ENCODE peak calls at places on chromosomes 6 and 20, in four cellular contexts. Z is K562, J is GM12878, Q is HepG2. A is an unnamed sample.

GRCh38 chr6:3351837-3352524 is 93.2 kb downstream of the PSMG4 start:
- DNase-seq in Q (no peak), J (no peak), Z (no peak), A (no peak)

GRCh38 chr20:60242836-60243520 is 284.8 kb downstream of the CDH26 start:
- DNase-seq in J (no peak), Q (no peak), Z (no peak), A (no peak)

GRCh38 chr20:8151371-8151770 is 19.3 kb downstream of the PLCB1 start:
- DNase-seq in Q (no peak), J (no peak), Z (no peak), A (no peak)

GRCh38 chr20:47859255-47859654 is 74.0 kb upstream of the SULF2 start:
- DNase-seq in Z (no peak), J (no peak), Q (no peak), A (no peak)

GRCh38 chr6:44667668-44668390 is 280.3 kb downstream of the CDC5L start:
- DNase-seq in J (no peak), Z (peak), Q (peak), A (peak)

GRCh38 chr6:12767016-12767415 is 50.4 kb downstream of the PHACTR1 start:
- DNase-seq in Q (no peak), J (no peak), Z (no peak), A (no peak)

GRCh38 chr6:3516094-3516493 is 59.2 kb upstream of the SLC22A23 start:
- DNase-seq in Z (no peak), J (no peak), Q (no peak), A (no peak)

GRCh38 chr6:16885411-16886160 is 124.3 kb upstream of the ATXN1 start:
- DNase-seq in J (no peak), Z (no peak), Q (no peak), A (no peak)

GRCh38 chr6:68313911-68314310 is 321.2 kb upstream of the ADGRB3 start:
- DNase-seq in Q (no peak), Z (no peak), J (no peak), A (no peak)

GRCh38 chr20:34581341-34582189 is 23.0 kb downstream of the MAP1LC3A start:
- DNase-seq in J (peak), Q (no peak), Z (no peak), A (no peak)

GRCh38 chr6:153092082-153093013 is 38.7 kb downstream of the RGS17 start:
- DNase-seq in J (peak), Q (no peak), Z (no peak), A (no peak)

GRCh38 chr6:15280023-15280422 is 34.2 kb downstream of the JARID2 start:
- DNase-seq in Z (no peak), J (no peak), Q (peak), A (no peak)

GRCh38 chr20:57589728-57590484 is 29.0 kb downstream of the PCK1 start:
- DNase-seq in Z (no peak), Q (peak), J (no peak), A (no peak)

GRCh38 chr20:32456869-32457421 is 98.8 kb downstream of the ASXL1 start:
- DNase-seq in Z (no peak), J (no peak), Q (no peak), A (peak)

GRCh38 chr20:7085448-7085847 is 318.0 kb downstream of the BMP2 start:
- DNase-seq in Z (no peak), Q (no peak), J (no peak), A (no peak)

GRCh38 chr20:63778034-63778752 is 38.6 kb downstream of the SLC2A4RG start:
- DNase-seq in J (no peak), Q (no peak), Z (no peak), A (no peak)

GRCh38 chr6:39830444-39830843 is 38.3 kb downstream of the DAAM2 start:
- DNase-seq in J (no peak), Z (no peak), Q (no peak), A (no peak)

GRCh38 chr20:25061103-25061799 is 3.3 kb upstream of the ACSS1 start:
- DNase-seq in Q (peak), J (no peak), Z (no peak), A (no peak)

GRCh38 chr6:52389626-52390360 is 27.8 kb downstream of the PAQR8 start:
- DNase-seq in J (peak), Q (peak), Z (peak), A (peak)

GRCh38 chr6:47336334-47336733 is 26.6 kb upstream of the TNFRSF21 start:
- DNase-seq in J (no peak), Z (no peak), Q (no peak), A (no peak)

GRCh38 chr6:55528624-55529023 is 50.4 kb downstream of the HMGCLL1 start:
- DNase-seq in J (peak), Q (peak), Z (no peak), A (peak)

GRCh38 chr20:23450877-23451276 is 1.8 kb downstream of the CST11 start:
- DNase-seq in J (no peak), Z (no peak), Q (no peak), A (no peak)

GRCh38 chr6:111745186-111745585 is 128.1 kb downstream of the FYN start:
- DNase-seq in J (no peak), Q (no peak), Z (no peak), A (no peak)

GRCh38 chr6:72363844-72364740 is 257.8 kb upstream of the KCNQ5 start:
- DNase-seq in Z (no peak), J (no peak), Q (no peak), A (no peak)

GRCh38 chr6:17719323-17720041 is 12.8 kb upstream of the NUP153 start:
- DNase-seq in Z (no peak), Q (no peak), J (no peak), A (no peak)

GRCh38 chr6:87905101-87905517 is 142.5 kb upstream of the SPACA1 start:
- DNase-seq in Q (no peak), Z (no peak), J (peak), A (no peak)

GRCh38 chr6:112245511-112246203 is 8.7 kb downstream of the LAMA4 start:
- DNase-seq in Z (no peak), J (no peak), Q (no peak), A (no peak)

GRCh38 chr6:166977626-166978550 is 21.3 kb upstream of the CEP43 start:
- DNase-seq in J (no peak), Z (no peak), Q (no peak), A (no peak)

GRCh38 chr6:20377623-20378265 is 23.9 kb upstream of the E2F3 start:
- DNase-seq in J (no peak), Q (no peak), Z (no peak), A (no peak)

GRCh38 chr6:15399651-15400470 is 154.0 kb downstream of the JARID2 start:
- DNase-seq in Q (no peak), J (no peak), Z (peak), A (peak)

GRCh38 chr6:16533721-16534136 is 227.5 kb downstream of the ATXN1 start:
- DNase-seq in Q (no peak), J (no peak), Z (no peak), A (peak)

GRCh38 chr20:42461965-42462593 is 727.6 kb downstream of the PTPRT start:
- DNase-seq in Q (no peak), J (peak), Z (no peak), A (no peak)

GRCh38 chr20:20075032-20075431 is 22.7 kb downstream of the CFAP61 start:
- DNase-seq in Z (no peak), Q (no peak), J (no peak), A (no peak)

GRCh38 chr6:160755168-160755567 is 53.1 kb downstream of the PLG start:
- DNase-seq in Q (no peak), J (no peak), Z (no peak), A (no peak)

GRCh38 chr6:9540534-9541126 is 874.2 kb downstream of the TFAP2A start:
- DNase-seq in J (no peak), Q (peak), Z (peak), A (peak)

GRCh38 chr6:9540126-9540525 is 874.7 kb downstream of the TFAP2A start:
- DNase-seq in J (no peak), Z (no peak), Q (no peak), A (no peak)

GRCh38 chr6:9539231-9539755 is 875.6 kb downstream of the TFAP2A start:
- DNase-seq in Z (no peak), Q (no peak), J (no peak), A (peak)

DNA sequence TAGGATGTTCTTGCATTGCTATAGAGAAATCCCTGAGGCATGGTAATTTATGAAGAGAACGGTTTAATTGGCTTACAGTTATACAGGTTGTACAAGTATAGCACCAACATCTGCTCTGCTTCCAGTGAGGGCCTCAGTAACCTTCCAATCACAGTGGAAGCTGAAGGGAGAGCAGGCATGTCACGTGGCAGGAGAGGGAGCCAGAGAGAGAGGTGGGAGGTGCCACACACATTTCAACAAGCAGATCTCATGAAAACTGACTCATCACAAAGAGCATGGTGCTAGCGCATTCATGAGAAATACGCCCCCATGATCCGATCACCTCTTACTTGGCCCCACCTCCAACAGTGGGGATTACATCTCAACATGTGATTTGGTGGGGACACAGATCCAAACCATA is 871.2 kb downstream of the TFAP2A start:
- DNase-seq in Z (no peak), J (no peak), Q (no peak), A (no peak)
- TF ChIP-seq POLR2AphosphoS2 in Z (no peak), J (no peak), Q (no peak), A (no peak)

GRCh38 chr6:75334266-75335040 is 49.9 kb upstream of the TMEM30A start:
- DNase-seq in J (no peak), Q (no peak), Z (no peak), A (peak)

GRCh38 chr6:75333811-75334210 is 49.2 kb upstream of the TMEM30A start:
- DNase-seq in J (no peak), Q (no peak), Z (no peak), A (no peak)

DNA sequence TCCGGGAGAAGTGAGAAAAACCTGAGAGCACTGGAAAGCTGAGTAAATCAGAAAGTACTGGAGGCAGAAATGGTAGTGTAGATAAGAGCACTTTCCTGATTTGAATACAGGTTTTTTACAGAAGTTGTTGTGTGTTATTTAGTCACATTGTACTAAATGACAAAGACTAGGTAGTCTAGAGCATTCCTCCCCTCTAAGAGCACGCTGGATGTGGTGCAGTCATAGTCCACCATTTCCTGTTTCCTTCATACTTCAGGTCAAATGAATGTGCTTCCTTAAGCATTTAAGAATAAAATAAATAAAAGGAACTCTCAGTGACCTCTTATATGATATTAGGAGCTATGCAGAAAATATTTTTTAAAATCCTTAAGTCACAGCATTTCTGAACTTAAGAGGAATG is 53.2 kb upstream of the TMEM30A start:
- DNase-seq in Z (no peak), Q (no peak), J (no peak), A (no peak)
- TF ChIP-seq POLR2AphosphoS2 in Z (no peak), Q (no peak), J (no peak), A (no peak)

DNA sequence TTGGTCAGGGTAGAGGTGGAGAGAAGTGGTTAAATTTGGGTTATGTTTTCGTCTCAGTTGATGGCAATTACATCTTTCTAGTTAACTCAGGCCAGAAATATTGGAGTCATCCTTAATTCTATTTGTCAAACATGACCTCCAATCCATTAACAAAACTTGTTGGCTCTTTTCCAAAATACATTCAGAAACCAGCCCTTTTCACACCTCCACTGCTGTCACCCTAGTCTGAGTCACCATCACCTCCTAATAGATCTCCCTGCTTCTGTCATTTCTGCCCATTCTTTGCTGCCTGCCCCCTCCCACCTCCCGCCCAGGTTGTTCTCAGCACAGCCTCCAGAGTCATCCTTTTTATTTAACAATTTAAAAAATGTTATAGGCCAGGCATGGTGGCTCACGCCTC is 3.0 kb upstream of the ABCF1 start:
- DNase-seq in Z (peak), J (no peak), Q (no peak), A (no peak)
- TF ChIP-seq POLR2AphosphoS2 in Z (no peak), J (no peak), Q (no peak), A (no peak)

GRCh38 chr20:36120241-36120640 is 34.3 kb upstream of the EPB41L1 start:
- DNase-seq in J (no peak), Q (no peak), Z (no peak), A (no peak)

GRCh38 chr20:36122931-36123288 is 31.6 kb upstream of the EPB41L1 start:
- DNase-seq in Z (peak), J (no peak), Q (no peak), A (no peak)

GRCh38 chr20:36119537-36119936 is 35.0 kb upstream of the EPB41L1 start:
- DNase-seq in J (no peak), Z (no peak), Q (no peak), A (no peak)

GRCh38 chr20:36120991-36121390 is 33.5 kb upstream of the EPB41L1 start:
- DNase-seq in Z (no peak), J (no peak), Q (no peak), A (no peak)

DNA sequence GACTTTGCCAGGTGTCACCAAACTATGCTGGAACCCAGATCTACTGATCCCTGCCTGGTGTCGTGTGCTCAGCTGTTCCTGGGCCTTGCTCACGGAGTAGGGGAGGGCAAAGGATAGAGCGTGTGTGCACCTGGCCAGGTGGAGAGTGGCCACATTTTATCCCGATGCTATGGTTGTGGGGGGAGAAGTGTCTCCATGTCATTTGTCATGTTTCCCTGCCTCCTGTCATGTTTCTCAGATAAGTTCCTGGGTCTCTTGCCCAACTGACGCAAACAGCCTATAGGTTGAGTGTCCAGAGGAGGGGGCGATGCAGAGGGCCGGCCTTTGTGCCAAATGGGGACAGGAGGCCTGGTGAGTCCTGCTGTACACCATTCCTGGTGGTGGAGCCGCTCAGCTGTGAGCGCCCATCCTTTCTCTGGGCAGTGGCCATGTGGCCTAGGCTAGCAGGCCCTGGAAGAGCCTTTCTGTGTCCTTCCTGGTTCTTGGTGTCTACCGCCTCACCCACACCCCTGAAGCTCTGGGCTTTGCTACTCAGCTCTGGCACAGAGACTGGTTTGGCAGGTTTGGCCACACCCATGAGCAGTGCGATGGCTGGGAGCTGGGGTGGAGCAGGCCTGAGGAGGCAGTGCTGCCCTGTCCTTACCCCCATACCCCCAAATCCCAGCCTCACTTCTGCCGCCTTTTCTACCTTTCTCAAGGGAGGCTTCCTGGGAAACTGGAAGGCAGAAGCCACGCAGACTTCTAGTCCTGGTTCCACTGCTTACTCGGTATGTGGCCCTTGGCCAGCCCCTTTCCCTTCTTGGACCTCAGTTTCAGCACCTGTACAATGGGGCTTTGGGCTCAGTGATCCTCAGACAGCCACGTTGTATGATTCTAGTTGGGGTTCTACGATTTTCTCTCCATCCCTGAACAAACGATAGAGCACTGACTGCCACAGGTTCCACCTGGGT is 32.3 kb upstream of the EPB41L1 start:
- DNase-seq in J (no peak), Q (no peak), Z (no peak), A (no peak)
- TF ChIP-seq POLR2AphosphoS2 in J (no peak), Q (no peak), Z (no peak), A (no peak)

DNA sequence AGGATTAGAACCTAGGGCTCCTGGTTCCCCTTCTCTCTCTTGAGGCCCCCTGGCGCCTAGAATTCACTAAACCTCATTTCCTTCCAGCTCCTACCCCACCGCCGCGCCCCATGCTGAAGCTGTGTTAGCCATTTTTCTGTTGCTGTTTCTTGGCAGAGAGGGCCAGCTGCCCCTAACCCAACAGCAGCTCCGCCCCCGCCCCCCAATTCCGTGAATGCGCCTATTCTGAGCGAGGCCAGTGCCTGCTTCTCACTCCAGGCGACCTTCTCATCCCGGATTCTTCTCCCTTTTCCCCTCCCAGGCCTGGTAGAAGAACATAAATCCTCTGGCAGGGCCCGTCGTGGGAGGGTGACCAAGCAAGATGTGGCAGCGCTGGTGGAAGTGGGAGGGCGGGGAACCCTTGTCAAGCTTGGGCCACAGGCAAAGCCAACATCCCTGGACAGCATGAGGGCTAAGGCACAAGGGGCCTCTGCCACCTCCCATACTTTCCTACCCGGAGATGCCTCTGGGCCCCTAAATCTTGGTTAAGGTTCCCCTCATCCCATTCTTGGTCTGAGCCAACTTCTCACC is 521 bp downstream of the RBPJL start:
- DNase-seq in Q (no peak), Z (no peak), J (no peak), A (no peak)
- TF ChIP-seq POLR2AphosphoS2 in Q (no peak), Z (no peak), J (no peak), A (no peak)

A was measured in A549.